ENCODE peak calls at places on chromosomes 4 and X, in five cellular contexts. P is GOT3; I is effector CD4-positive, alpha-beta T cell; O is A549; M is iris pigment epithelial cell. L is an unnamed sample.

GRCh38 chrX:8987672-8988250 is 46.2 kb downstream of the FAM9B start:
- DNase-seq in P (no peak), I (peak), O (no peak), M (no peak), L (no peak)

GRCh38 chr4:242121-242848 is 63.0 kb downstream of the ZNF732 start:
- DNase-seq in P (no peak), I (peak), O (peak), M (peak), L (peak)

GRCh38 chrX:7083468-7084396 is 63.8 kb upstream of the STS start:
- DNase-seq in P (peak), I (peak), O (peak), M (peak), L (no peak)

GRCh38 chr4:185874516-185875230 is 62.7 kb upstream of the SORBS2 start:
- DNase-seq in P (no peak), I (no peak), O (peak), M (peak), L (no peak)

GRCh38 chr4:188661502-188661901 is 522.3 kb downstream of the TRIML1 start:
- DNase-seq in P (no peak), I (no peak), O (no peak), M (no peak), L (no peak)

GRCh38 chr4:111937368-111937767 is 207.9 kb upstream of the FAM241A start:
- DNase-seq in P (no peak), I (no peak), O (peak), M (peak), L (no peak)

GRCh38 chr4:184474261-184475095 is at the start of gene IRF2:
- DNase-seq in P (peak), I (peak), O (peak), M (peak), L (peak)

GRCh38 chr4:108072300-108072699 is 82.6 kb downstream of the HADH start:
- DNase-seq in P (no peak), I (peak), O (no peak), M (no peak), L (peak)

GRCh38 chr4:109723110-109723509 is 6.8 kb downstream of the PLA2G12A start:
- DNase-seq in P (no peak), I (no peak), O (no peak), M (no peak), L (no peak)

GRCh38 chr4:112170451-112170993 is 25.3 kb downstream of the FAM241A start:
- DNase-seq in P (no peak), I (no peak), O (peak), M (peak), L (no peak)

GRCh38 chr4:51894246-51894645 is 51.3 kb downstream of the DCUN1D4 start:
- DNase-seq in P (no peak), I (no peak), O (peak), M (peak), L (no peak)

GRCh38 chrX:48574270-48575266 is at the start of gene RBM3:
- DNase-seq in P (peak), I (peak), O (peak), M (peak), L (peak)

GRCh38 chr4:104344342-104344980 is 150.2 kb downstream of the CXXC4 start:
- DNase-seq in P (no peak), I (no peak), O (no peak), M (no peak), L (no peak)

L was measured in nephron progenitor cell.